ENCODE peak calls at places on chromosomes 4 and X, in nine cellular contexts. B is GM20000; I is left colon; N is cardiac fibroblast; P is AG04450; M is choroid plexus epithelial cell; E is HFFc6; V is NCI-H524; C is CD4-positive, alpha-beta memory T cell. X is an unnamed sample.

GRCh38 chrX:150355898-150356297 is 7.2 kb upstream of the MAMLD1 start:
- DNase-seq in B (no peak), I (no peak), N (no peak), P (no peak), M (no peak), E (no peak), V (no peak), C (no peak), X (no peak)

GRCh38 chr4:86855572-86855971 is 6.4 kb upstream of the SLC10A6 start:
- DNase-seq in B (no peak), I (no peak), N (peak), P (peak), M (peak), E (peak), V (no peak), C (no peak), X (no peak)

GRCh38 chr4:37453004-37453360 is 208.4 kb downstream of the NWD2 start:
- DNase-seq in B (peak), I (peak), N (peak), P (no peak), M (peak), E (peak), V (peak), C (peak), X (no peak)

GRCh38 chrX:25561190-25561589 is 545.4 kb upstream of the ARX start:
- DNase-seq in B (no peak), I (no peak), N (no peak), P (no peak), M (no peak), E (no peak), V (no peak), C (no peak), X (no peak)

GRCh38 chrX:134849390-134849789 is 141.4 kb upstream of the SMIM10 start:
- DNase-seq in B (no peak), I (no peak), N (peak), P (no peak), M (peak), E (peak), V (no peak), C (no peak), X (no peak)

GRCh38 chrX:133366735-133367134 is 48.6 kb downstream of the GPC4 start:
- DNase-seq in B (no peak), I (no peak), N (no peak), P (no peak), M (no peak), E (no peak), V (no peak), C (no peak), X (no peak)

GRCh38 chrX:38768079-38768478 is 33.2 kb upstream of the MID1IP1 start:
- DNase-seq in B (peak), I (no peak), N (peak), P (peak), M (peak), E (peak), V (peak), C (peak), X (no peak)

GRCh38 chr4:86448891-86449290 is 89.0 kb upstream of the MAPK10 start:
- DNase-seq in B (no peak), I (no peak), N (no peak), P (no peak), M (peak), E (no peak), V (no peak), C (no peak), X (no peak)

GRCh38 chr4:6105311-6105911 is 87.2 kb upstream of the C4orf50 start:
- DNase-seq in B (no peak), I (no peak), N (no peak), P (no peak), M (no peak), E (no peak), V (no peak), C (no peak), X (no peak)

GRCh38 chr4:139416073-139416673 is 37.7 kb upstream of the RAB33B start:
- DNase-seq in B (no peak), I (no peak), N (peak), P (peak), M (peak), E (peak), V (peak), C (peak), X (no peak)

GRCh38 chrX:17689971-17690409 is 47.3 kb upstream of the SCML1 start:
- DNase-seq in B (peak), I (peak), N (peak), P (peak), M (peak), E (peak), V (peak), C (peak), X (no peak)

X was measured in glutamatergic neuron.